ENCODE peak calls at places on chromosomes 4 and X, in five cellular contexts. M is mesenchymal stem cell, P is H9, Y is H1, B is trophoblast cell. U is an unnamed sample.

GRCh38 chrX:16711219-16712115 is 1.0 kb downstream of the CTPS2 start:
- DNase-seq in M (no peak), B (no peak), P (no peak), Y (peak), U (peak)

GRCh38 chr4:54879576-54879975 is 221.8 kb downstream of the KIT start:
- DNase-seq in M (peak), B (no peak), P (no peak), Y (no peak), U (no peak)

GRCh38 chr4:108744307-108744706 is 18.5 kb downstream of the ETNPPL start:
- DNase-seq in M (no peak), Y (no peak), B (no peak), P (no peak), U (no peak)

GRCh38 chr4:24856586-24856985 is 56.3 kb downstream of the CCDC149 start:
- DNase-seq in B (no peak), P (no peak), Y (no peak), M (peak), U (no peak)

GRCh38 chr4:146246381-146246780 is 32.0 kb downstream of the REELD1 start:
- DNase-seq in B (no peak), P (no peak), Y (no peak), M (no peak), U (no peak)

GRCh38 chrX:47723689-47724088 is 64.7 kb upstream of the UXT start:
- DNase-seq in B (peak), P (peak), Y (peak), M (no peak), U (no peak)

GRCh38 chr4:2341261-2341841 is 77.1 kb downstream of the ZFYVE28 start:
- DNase-seq in M (no peak), P (peak), Y (no peak), B (no peak), U (no peak)

GRCh38 chr4:36218121-36218520 is 26.2 kb downstream of the ARAP2 start:
- DNase-seq in M (no peak), B (no peak), Y (no peak), P (no peak), U (no peak)

GRCh38 chr4:60724623-60725022 is 475.5 kb upstream of the ADGRL3 start:
- DNase-seq in M (peak), B (peak), P (no peak), Y (no peak), U (no peak)

GRCh38 chr4:5842456-5842855 is 50.4 kb downstream of the CRMP1 start:
- DNase-seq in P (no peak), Y (no peak), B (no peak), M (no peak), U (no peak)

GRCh38 chr4:84730375-84730774 is 147.4 kb downstream of the CDS1 start:
- DNase-seq in B (no peak), Y (no peak), M (no peak), P (no peak), U (no peak)

GRCh38 chrX:25858273-25858880 is 279.8 kb upstream of the MAGEB18 start:
- DNase-seq in P (no peak), Y (no peak), B (no peak), M (no peak), U (no peak)

GRCh38 chr4:8708401-8709021 is 115.9 kb downstream of the CPZ start:
- DNase-seq in Y (peak), P (no peak), B (no peak), M (no peak), U (no peak)

GRCh38 chr4:25448379-25449109 is 71.5 kb downstream of the ANAPC4 start:
- DNase-seq in B (peak), M (peak), P (peak), Y (no peak), U (no peak)

GRCh38 chrX:110374544-110374943 is 15.9 kb downstream of the RTL9 start:
- DNase-seq in M (no peak), P (no peak), Y (no peak), B (no peak), U (no peak)

GRCh38 chrX:29478336-29479069 is 736.9 kb upstream of the MAGEB2 start:
- DNase-seq in P (peak), Y (peak), M (peak), B (peak), U (peak)

GRCh38 chr4:85055558-85055957 is 89.1 kb upstream of the WDFY3 start:
- DNase-seq in M (no peak), P (no peak), B (no peak), Y (no peak), U (no peak)

GRCh38 chr4:87046111-87046510 is 111.3 kb downstream of the AFF1 start:
- DNase-seq in B (no peak), P (no peak), M (no peak), Y (no peak), U (no peak)

GRCh38 chrX:73562458-73562857 is 539 bp upstream of the CHIC1 start:
- DNase-seq in B (no peak), M (no peak), Y (no peak), P (no peak), U (no peak)

GRCh38 chr4:165580379-165580905 is 201.6 kb downstream of the CPE start:
- DNase-seq in B (peak), M (peak), Y (no peak), P (no peak), U (no peak)

GRCh38 chr4:155207534-155208257 is 740 bp upstream of the NPY2R start:
- DNase-seq in Y (peak), M (no peak), P (peak), B (no peak), U (peak)

GRCh38 chrX:150486011-150486410 is 82.4 kb upstream of the MTM1 start:
- DNase-seq in P (peak), Y (peak), B (peak), M (peak), U (no peak)

GRCh38 chr4:141099326-141099725 is 33.9 kb downstream of the RNF150 start:
- DNase-seq in Y (no peak), P (no peak), B (no peak), M (peak), U (no peak)

GRCh38 chr4:95548738-95549245 is at the start of gene UNC5C:
- DNase-seq in M (peak), P (peak), B (peak), Y (peak), U (peak)

GRCh38 chr4:20760053-20760452 is 59.8 kb downstream of the PACRGL start:
- DNase-seq in B (no peak), P (peak), Y (peak), M (no peak), U (no peak)

GRCh38 chrX:119516157-119516702 is 48.0 kb downstream of the SLC25A5 start:
- DNase-seq in P (peak), M (peak), Y (peak), B (peak), U (peak)

GRCh38 chr4:1191621-1192020 is 19.2 kb upstream of the SPON2 start:
- DNase-seq in B (no peak), Y (no peak), P (no peak), M (no peak), U (no peak)
- H3K9ac ChIP-seq in B (no peak), Y (no peak), P (no peak), M (peak), U (no peak)

GRCh38 chr4:140037353-140038030 is 116.5 kb downstream of the MAML3 start:
- DNase-seq in B (peak), M (peak), P (no peak), Y (no peak), U (no peak)
- H2BK12ac ChIP-seq in B (no peak), M (no peak), P (no peak), Y (no peak), U (no peak)

DNA sequence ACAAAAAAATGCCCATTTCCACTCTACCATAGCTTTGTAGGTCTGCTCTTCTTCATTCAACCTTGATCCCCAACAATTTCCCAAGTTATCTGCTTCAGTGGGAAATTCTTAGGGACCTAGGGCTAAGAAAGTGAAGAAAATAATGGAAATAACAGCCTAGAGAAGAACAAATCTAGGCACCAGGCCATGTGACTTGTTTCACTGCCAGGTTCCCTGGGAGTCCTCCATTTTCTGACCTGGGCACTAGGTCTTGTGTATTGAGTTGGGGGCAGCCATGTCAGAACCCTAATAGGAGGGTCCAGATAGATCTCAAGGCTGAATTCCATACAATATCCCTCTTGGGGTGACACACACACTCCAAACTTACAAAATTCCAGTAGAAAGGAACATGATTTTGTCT is 194.6 kb upstream of the STK26 start:
- DNase-seq in B (no peak), P (no peak), Y (no peak), M (no peak), U (no peak)
- H3K9ac ChIP-seq in B (no peak), P (peak), Y (peak), M (no peak), U (no peak)

GRCh38 chrX:21639775-21640174 is 18.4 kb downstream of the KLHL34 start:
- DNase-seq in Y (no peak), P (no peak), M (no peak), B (no peak), U (no peak)

DNA sequence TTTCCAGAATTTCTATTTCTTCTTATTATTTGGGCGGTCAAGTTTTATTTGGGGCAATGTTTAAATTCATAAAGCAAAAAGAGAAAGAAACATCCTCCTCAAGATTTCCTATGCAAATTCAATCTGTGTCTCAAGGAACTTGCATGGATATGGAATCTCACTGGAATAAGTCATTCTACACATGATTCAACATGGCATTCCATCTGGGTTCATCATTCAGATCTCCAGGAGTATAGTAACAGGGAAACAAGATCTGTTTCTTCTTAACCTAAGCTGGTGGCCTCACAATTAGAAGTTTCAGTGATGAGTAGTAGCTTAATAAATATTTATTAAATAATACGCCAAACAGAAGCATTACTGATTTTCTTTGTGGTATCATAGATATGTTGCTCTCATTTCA is 19.8 kb downstream of the KLHL34 start:
- DNase-seq in M (peak), B (peak), P (no peak), Y (no peak), U (no peak)
- H2BK12ac ChIP-seq in M (no peak), B (no peak), P (no peak), Y (no peak), U (no peak)

U was measured in neuronal stem cell.